ENCODE peak calls at places on chromosome 11, in seven cellular contexts. A, E, S, H, Z, M and I are unnamed samples.

GRCh38 chr11:112652786-112653390 is 308.3 kb upstream of the NCAM1 start:
- DNase-seq in H (no peak), M (peak), A (no peak), E (no peak), S (no peak), Z (no peak), I (no peak)

GRCh38 chr11:77199346-77199745 is 71.3 kb downstream of the MYO7A start:
- DNase-seq in Z (no peak), A (no peak), S (no peak), M (no peak), H (no peak), E (no peak), I (no peak)

GRCh38 chr11:72716291-72716690 is 35.9 kb downstream of the ARAP1 start:
- DNase-seq in M (peak), S (no peak), E (no peak), H (no peak), A (peak), Z (no peak), I (no peak)

GRCh38 chr11:14015711-14016110 is 53.2 kb downstream of the SPON1 start:
- DNase-seq in E (no peak), M (peak), Z (no peak), H (no peak), S (no peak), A (no peak), I (no peak)

GRCh38 chr11:70539360-70540095 is 141.2 kb downstream of the CTTN start:
- DNase-seq in H (no peak), M (no peak), Z (no peak), S (no peak), A (no peak), E (no peak), I (no peak)

GRCh38 chr11:116119158-116119557 is 614.9 kb upstream of the CADM1 start:
- DNase-seq in M (no peak), E (no peak), S (no peak), A (no peak), Z (no peak), H (no peak), I (no peak)

GRCh38 chr11:61694971-61695706 is 14.9 kb downstream of the DAGLA start:
- DNase-seq in E (no peak), H (no peak), A (no peak), Z (peak), S (no peak), M (peak), I (no peak)

GRCh38 chr11:1569251-1569780 is 2.8 kb downstream of the DUSP8 start:
- DNase-seq in S (no peak), A (no peak), Z (no peak), E (no peak), H (no peak), M (no peak), I (no peak)

GRCh38 chr11:121106812-121107211 is 5.8 kb downstream of the TECTA start:
- DNase-seq in H (no peak), Z (no peak), A (no peak), E (no peak), S (no peak), M (no peak), I (no peak)

GRCh38 chr11:91997178-91997577 is 227.4 kb upstream of the FAT3 start:
- DNase-seq in Z (no peak), M (no peak), S (no peak), E (no peak), H (no peak), A (no peak), I (no peak)

GRCh38 chr11:95419915-95420314 is 188.9 kb upstream of the SESN3 start:
- DNase-seq in H (no peak), A (no peak), S (no peak), M (peak), Z (no peak), E (no peak), I (no peak)

GRCh38 chr11:119538748-119539147 is 115.8 kb upstream of the THY1 start:
- DNase-seq in A (no peak), E (no peak), Z (no peak), H (no peak), S (no peak), M (no peak), I (no peak)